ENCODE peak calls at places on chromosomes 3 and 15, in ten cellular contexts. Z is CD4-positive, alpha-beta memory T cell; M is fibroblast of lung; D is naive thymus-derived CD4-positive, alpha-beta T cell; E is effector memory CD4-positive, alpha-beta T cell; V is brain microvascular endothelial cell; K is mesendoderm; A is esophagus muscularis mucosa; L is transverse colon; O is psoas muscle. G is an unnamed sample. For H3K27me3, the result is how much of the 10 kb centered on the place peaks cover.

GRCh38 chr3:98732239-98733054 is 30.7 kb upstream of the ST3GAL6 start:
- DNase-seq in V (peak), D (peak), K (peak), O (peak), A (no peak), E (no peak), L (peak), M (peak), Z (no peak), G (peak)

GRCh38 chr3:160941885-160942494 is 163.2 kb downstream of the B3GALNT1 start:
- DNase-seq in V (peak), D (peak), O (no peak), A (peak), L (peak), Z (peak), M (peak), E (peak), K (peak), G (peak)

GRCh38 chr3:43621406-43621973 is 321 bp downstream of the ANO10 start:
- DNase-seq in K (no peak), V (no peak), A (no peak), E (no peak), M (no peak), L (peak), Z (no peak), O (peak), D (no peak), G (peak)

GRCh38 chr15:45448516-45448915 is 70.2 kb upstream of the GATM start:
- DNase-seq in A (no peak), O (no peak), K (no peak), V (no peak), E (no peak), L (peak), Z (no peak), M (peak), D (no peak), G (no peak)

GRCh38 chr3:48694610-48695051 is 8.9 kb upstream of the NCKIPSD start:
- DNase-seq in E (no peak), V (peak), K (peak), L (peak), Z (no peak), A (no peak), D (no peak), O (peak), M (peak), G (no peak)

GRCh38 chr3:149790265-149790664 is 2.1 kb downstream of the ANKUB1 start:
- DNase-seq in K (no peak), Z (no peak), E (no peak), A (no peak), D (no peak), M (peak), V (peak), O (no peak), L (no peak), G (no peak)

GRCh38 chr3:67558429-67558828 is 96.0 kb downstream of the SUCLG2 start:
- DNase-seq in O (no peak), K (no peak), M (peak), Z (no peak), A (no peak), E (no peak), L (no peak), V (no peak), D (no peak), G (no peak)

GRCh38 chr15:31299588-31300207 is 26.9 kb upstream of the KLF13 start:
- DNase-seq in V (no peak), O (no peak), E (no peak), Z (no peak), A (peak), M (no peak), D (no peak), K (no peak), L (no peak), G (no peak)

GRCh38 chr3:104564045-104564643 is 802.6 kb upstream of the ALCAM start:
- DNase-seq in M (peak), O (no peak), E (peak), V (peak), Z (peak), L (peak), D (no peak), A (no peak), K (peak), G (peak)

GRCh38 chr15:76199106-76200082 is 111.9 kb downstream of the ETFA start:
- DNase-seq in Z (no peak), E (no peak), D (no peak), A (no peak), M (peak), K (no peak), O (peak), L (peak), V (peak), G (peak)

GRCh38 chr3:53846134-53846850 is at the start of the genes CHDH and IL17RB:
- DNase-seq in M (peak), D (no peak), K (peak), O (peak), L (peak), A (no peak), Z (no peak), E (no peak), V (no peak), G (peak)

GRCh38 chr3:173617490-173617889 is 219.9 kb downstream of the NLGN1 start:
- DNase-seq in K (no peak), Z (no peak), M (no peak), E (no peak), D (no peak), V (no peak), A (no peak), L (peak), O (no peak), G (no peak)

GRCh38 chr15:77013786-77014136 is 18.8 kb downstream of the PSTPIP1 start:
- DNase-seq in L (peak), V (no peak), K (peak), D (no peak), M (no peak), O (peak), Z (peak), A (no peak), E (peak), G (peak)

GRCh38 chr3:127410678-127411077 is 122.8 kb upstream of the PRR20G start:
- DNase-seq in M (no peak), Z (no peak), L (no peak), A (peak), E (no peak), O (peak), K (no peak), V (no peak), D (no peak), G (peak)

GRCh38 chr15:71691700-71692417 is 118.5 kb upstream of the NR2E3 start:
- DNase-seq in D (no peak), V (peak), O (no peak), A (peak), Z (no peak), M (peak), E (no peak), K (peak), L (no peak), G (no peak)

GRCh38 chr3:134030382-134030753 is 643 bp upstream of the SLCO2A1 start:
- DNase-seq in Z (no peak), E (no peak), K (peak), L (no peak), D (no peak), A (peak), O (no peak), M (no peak), V (no peak), G (no peak)

GRCh38 chr3:78912217-78912616 is 855.6 kb downstream of the ROBO1 start:
- DNase-seq in V (no peak), L (no peak), D (no peak), M (no peak), K (no peak), Z (no peak), A (no peak), E (no peak), O (no peak), G (no peak)

GRCh38 chr3:126180477-126181397 is at the start of gene ALDH1L1:
- DNase-seq in L (peak), E (no peak), K (peak), V (no peak), A (peak), D (no peak), Z (no peak), O (peak), M (peak), G (peak)

GRCh38 chr3:82353281-82354171 is 592.1 kb upstream of the GBE1 start:
- DNase-seq in A (no peak), K (no peak), V (no peak), L (no peak), E (no peak), M (no peak), O (no peak), Z (no peak), D (no peak), G (no peak)

DNA sequence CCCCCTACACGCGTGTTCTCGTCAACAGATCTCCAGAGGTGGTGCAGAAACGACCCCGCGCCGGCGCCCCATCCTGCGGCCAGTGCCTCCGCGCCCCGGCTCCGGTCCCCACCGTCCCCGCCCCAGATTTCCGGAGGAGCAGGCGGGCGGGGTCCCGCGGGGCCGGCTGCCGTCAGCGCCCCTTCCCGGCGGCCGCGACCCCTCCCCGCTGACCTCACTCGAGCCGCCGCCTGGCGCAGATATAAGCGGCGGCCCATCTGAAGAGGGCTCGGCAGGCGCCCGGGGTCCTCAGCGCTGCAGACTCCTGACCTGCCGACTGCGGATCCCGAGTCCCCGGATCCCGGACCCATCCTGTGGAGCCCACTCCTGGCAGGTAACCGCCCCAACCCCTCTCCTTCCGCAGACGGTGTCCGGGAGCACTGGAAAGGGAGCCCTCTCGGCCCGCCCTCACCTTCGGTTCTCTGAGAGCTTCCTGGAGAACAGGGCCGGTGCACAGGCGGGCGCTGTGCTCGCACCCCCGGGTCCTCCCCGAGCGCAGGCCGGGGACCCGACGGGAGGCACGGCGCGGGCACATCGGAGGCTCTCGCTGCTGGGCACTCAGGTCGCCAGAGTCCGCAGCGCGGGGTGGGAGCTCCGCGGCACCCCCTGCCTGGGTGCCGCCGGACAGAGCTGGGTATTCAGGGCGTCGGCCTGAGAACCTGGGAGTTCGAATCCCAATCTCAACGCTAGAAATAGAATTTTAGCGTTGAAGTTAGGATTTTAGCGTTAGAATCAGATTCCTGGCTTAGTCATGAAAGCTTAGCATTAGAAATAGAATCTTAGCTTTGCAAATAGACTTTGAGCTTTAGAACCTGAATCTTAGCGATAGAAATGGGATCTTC is at the start of gene TRH:
- DNase-seq in D (no peak), E (no peak), Z (peak), V (no peak), O (no peak), M (no peak), A (no peak), K (peak), L (no peak), G (no peak)
- H3K27me3 ChIP-seq in D (under half), E (under half), Z (under half), V (under half), O (under half), M (half or more), A (under half), K (under half), L (half or more), G (under half)

GRCh38 chr3:70531063-70531657 is 218.7 kb upstream of the MDFIC2 start:
- DNase-seq in M (peak), V (peak), K (peak), D (no peak), L (no peak), A (no peak), Z (no peak), O (no peak), E (no peak), G (no peak)
- H3K27me3 ChIP-seq in M (under half), V (under half), K (under half), D (under half), L (under half), A (under half), Z (under half), O (under half), E (under half), G (under half)

DNA sequence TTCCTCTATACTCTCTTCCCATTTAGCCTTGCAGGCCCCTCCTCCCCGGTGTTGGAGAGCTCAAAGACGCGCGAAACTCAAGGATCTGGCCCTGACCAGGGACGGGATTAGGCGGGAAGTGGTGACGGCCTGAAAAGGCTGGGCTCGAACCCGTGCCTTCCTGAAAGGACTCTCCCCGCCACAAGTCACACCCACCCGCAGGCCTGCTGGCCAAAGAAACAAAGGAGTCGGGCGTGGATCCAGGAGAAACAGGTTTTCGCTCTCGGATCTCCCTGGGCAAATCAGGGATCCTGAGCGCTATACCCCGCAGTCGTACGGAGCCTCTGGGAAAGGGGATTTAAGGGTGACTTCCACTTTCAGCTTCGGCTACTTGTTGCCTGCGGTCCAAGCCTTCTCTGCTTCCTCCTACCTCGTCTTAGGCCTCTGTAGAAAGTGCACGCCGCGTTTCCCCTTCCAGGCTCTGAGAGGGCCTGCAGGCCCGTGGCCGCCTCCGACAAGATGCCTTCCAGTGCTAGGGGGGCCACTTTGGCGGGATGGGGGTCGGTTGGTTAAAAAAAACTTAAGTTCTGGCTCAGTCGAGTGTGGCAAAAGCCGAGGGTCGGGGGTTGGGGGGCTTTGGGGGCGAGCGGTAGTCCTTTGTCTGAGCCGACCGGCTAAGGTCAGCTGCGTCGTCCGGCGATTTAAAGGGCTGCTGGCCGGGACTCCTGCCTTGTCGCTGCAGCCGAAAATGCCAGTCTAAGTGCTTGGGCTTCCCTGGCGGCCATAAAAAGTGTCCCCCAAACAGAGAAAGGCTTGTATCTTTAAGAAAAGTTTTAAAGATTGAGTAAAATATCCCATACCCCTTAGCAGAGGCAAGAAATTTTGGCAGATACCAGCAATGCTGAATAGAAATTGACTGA is 8.2 kb downstream of the ZIC4 start:
- DNase-seq in M (no peak), L (no peak), Z (no peak), D (no peak), V (no peak), E (no peak), O (no peak), K (peak), A (no peak), G (no peak)
- H3K27me3 ChIP-seq in M (half or more), L (half or more), Z (under half), D (under half), V (under half), E (under half), O (under half), K (half or more), A (under half), G (under half)

DNA sequence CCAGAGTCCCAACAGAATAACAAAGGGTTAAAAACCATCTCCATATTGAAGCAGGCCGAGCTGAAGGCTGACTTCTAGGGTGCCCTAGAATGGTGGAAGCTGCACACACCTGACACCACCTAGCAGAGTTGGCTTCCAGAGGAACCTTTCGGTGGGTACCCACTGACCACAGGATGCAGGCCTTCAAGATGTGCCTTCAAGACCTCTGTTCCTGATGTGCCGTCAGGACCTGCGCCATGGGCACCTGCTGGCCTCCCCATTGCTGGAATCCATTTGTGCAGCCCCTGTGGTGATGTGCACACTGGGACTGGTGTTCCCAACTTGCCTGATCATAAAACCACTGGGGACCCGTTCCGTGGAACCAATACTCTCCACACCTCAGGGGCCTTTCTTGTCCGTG is 35.7 kb upstream of the RPL32 start:
- DNase-seq in O (no peak), A (no peak), E (no peak), Z (no peak), V (no peak), L (no peak), K (no peak), D (no peak), M (no peak), G (no peak)
- H3K27me3 ChIP-seq in O (under half), A (under half), E (under half), Z (under half), V (under half), L (under half), K (under half), D (under half), M (under half), G (under half)

GRCh38 chr3:184377374-184377773 is 633 bp downstream of the THPO start:
- DNase-seq in D (no peak), L (no peak), A (no peak), O (no peak), K (no peak), M (no peak), Z (no peak), E (no peak), V (no peak), G (no peak)
- H3K27me3 ChIP-seq in D (under half), L (half or more), A (under half), O (under half), K (under half), M (under half), Z (under half), E (under half), V (under half), G (under half)

GRCh38 chr15:82046668-82047492 is 1.1 kb upstream of the MEX3B start:
- DNase-seq in M (peak), A (peak), O (peak), D (peak), K (peak), L (peak), V (peak), Z (peak), E (peak), G (peak)
- H3K27me3 ChIP-seq in M (under half), A (under half), O (under half), D (under half), K (under half), L (under half), V (under half), Z (under half), E (under half), G (under half)

GRCh38 chr3:27718459-27718858 is 3.7 kb downstream of the EOMES start:
- DNase-seq in L (no peak), K (no peak), M (no peak), D (no peak), V (no peak), E (no peak), A (no peak), O (no peak), Z (no peak), G (no peak)
- H3K27me3 ChIP-seq in L (half or more), K (under half), M (half or more), D (under half), V (half or more), E (under half), A (under half), O (under half), Z (under half), G (under half)

DNA sequence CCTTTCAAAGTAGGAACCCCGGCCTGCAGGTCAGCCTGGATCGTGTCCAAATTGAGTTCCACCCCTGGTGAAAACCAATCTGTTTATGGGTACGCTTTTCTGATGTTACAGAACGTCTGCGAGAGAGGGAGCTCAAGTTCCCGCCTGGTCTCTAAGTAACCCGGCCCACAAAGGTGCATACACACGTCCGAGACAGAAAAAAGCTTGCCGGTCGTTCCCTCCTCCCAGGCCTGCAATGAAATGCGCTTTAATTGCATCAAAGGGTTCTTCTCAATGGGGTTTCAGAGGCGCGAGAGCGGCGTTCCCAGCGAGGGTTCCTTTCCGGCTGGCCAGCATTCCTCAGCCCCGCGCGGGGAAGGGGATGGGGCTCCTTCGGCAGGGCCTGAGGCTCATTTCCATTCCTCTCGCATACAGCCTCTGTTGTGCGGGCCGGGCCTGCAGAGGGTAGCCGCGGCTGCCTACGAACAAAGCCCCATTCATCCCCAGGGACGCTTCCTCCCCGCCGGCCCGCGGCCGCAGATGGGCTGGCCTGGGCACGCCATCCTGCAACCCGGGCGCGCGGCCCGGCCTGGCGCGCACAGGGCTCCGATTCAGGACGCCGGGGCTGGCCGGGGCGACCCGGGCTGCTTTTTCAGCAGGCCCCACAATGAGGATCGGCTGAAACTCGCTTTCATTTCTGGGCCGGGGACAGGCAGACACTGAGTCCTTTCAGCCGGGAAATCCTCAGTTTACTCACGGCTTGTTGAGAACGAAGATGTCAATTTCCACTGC is 138.3 kb downstream of the TMCO5A start:
- DNase-seq in A (no peak), K (peak), D (no peak), E (no peak), O (peak), Z (peak), L (peak), M (peak), V (peak), G (peak)
- H3K27me3 ChIP-seq in A (under half), K (under half), D (under half), E (under half), O (under half), Z (under half), L (under half), M (under half), V (under half), G (under half)

GRCh38 chr3:52146189-52146588 is 8.0 kb downstream of the POC1A start:
- DNase-seq in V (no peak), Z (no peak), D (no peak), A (no peak), L (no peak), E (no peak), O (peak), M (no peak), K (no peak), G (no peak)

GRCh38 chr3:52146811-52147210 is 7.4 kb downstream of the POC1A start:
- DNase-seq in O (peak), D (no peak), Z (no peak), K (no peak), V (no peak), L (no peak), E (no peak), A (no peak), M (no peak), G (no peak)

GRCh38 chr3:52144796-52145735 is 9.2 kb downstream of the POC1A start:
- DNase-seq in D (no peak), A (no peak), M (no peak), O (peak), L (no peak), K (no peak), E (no peak), V (no peak), Z (no peak), G (no peak)

GRCh38 chr3:52144034-52144795 is 10.0 kb downstream of the POC1A start:
- DNase-seq in M (peak), L (peak), V (peak), O (peak), Z (peak), D (peak), E (peak), K (peak), A (peak), G (peak)

GRCh38 chr3:52145736-52146110 is 8.5 kb downstream of the POC1A start:
- DNase-seq in E (no peak), K (no peak), Z (no peak), L (no peak), V (no peak), D (no peak), M (no peak), A (no peak), O (peak), G (no peak)
- H3K27me3 ChIP-seq in E (under half), K (under half), Z (under half), L (under half), V (under half), D (under half), M (under half), A (under half), O (under half), G (under half)